ENCODE peak calls at places on chromosomes 2 and 18, in ten cellular contexts. One of them, this sample, is unnamed.

GRCh38 chr2:224372624-224373023 is 29.3 kb downstream of the FAM124B start:
- DNase-seq in RWPE1: no peak
- DNase-seq in tibial artery: no peak
- DNase-seq in RWPE2: no peak
- DNase-seq in CD8-positive, alpha-beta T cell: no peak
- DNase-seq in ovary: no peak
- DNase-seq in astrocyte of the spinal cord: no peak
- DNase-seq in tibial nerve: no peak
- DNase-seq in upper lobe of right lung: no peak
- DNase-seq in CD4-positive, alpha-beta T cell: no peak
- DNase-seq in this sample: no peak

GRCh38 chr18:23977709-23978483 is 36.7 kb upstream of the TTC39C start:
- DNase-seq in RWPE1: no peak
- DNase-seq in tibial artery: no peak
- DNase-seq in RWPE2: no peak
- DNase-seq in CD8-positive, alpha-beta T cell: peak
- DNase-seq in ovary: no peak
- DNase-seq in astrocyte of the spinal cord: peak
- DNase-seq in tibial nerve: no peak
- DNase-seq in upper lobe of right lung: no peak
- DNase-seq in CD4-positive, alpha-beta T cell: no peak
- DNase-seq in this sample: no peak

GRCh38 chr18:68447286-68447685 is 267.6 kb downstream of the TMX3 start:
- DNase-seq in RWPE1: no peak
- DNase-seq in tibial artery: no peak
- DNase-seq in RWPE2: no peak
- DNase-seq in CD8-positive, alpha-beta T cell: no peak
- DNase-seq in ovary: no peak
- DNase-seq in astrocyte of the spinal cord: peak
- DNase-seq in tibial nerve: no peak
- DNase-seq in upper lobe of right lung: no peak
- DNase-seq in CD4-positive, alpha-beta T cell: no peak
- DNase-seq in this sample: no peak

GRCh38 chr18:24868760-24869237 is 408.4 kb downstream of the HRH4 start:
- DNase-seq in RWPE1: no peak
- DNase-seq in tibial artery: no peak
- DNase-seq in RWPE2: no peak
- DNase-seq in CD8-positive, alpha-beta T cell: no peak
- DNase-seq in ovary: no peak
- DNase-seq in astrocyte of the spinal cord: peak
- DNase-seq in tibial nerve: no peak
- DNase-seq in upper lobe of right lung: no peak
- DNase-seq in CD4-positive, alpha-beta T cell: no peak
- DNase-seq in this sample: no peak

GRCh38 chr2:64622443-64623231 is 31.1 kb downstream of the SERTAD2 start:
- DNase-seq in RWPE1: no peak
- DNase-seq in tibial artery: no peak
- DNase-seq in RWPE2: no peak
- DNase-seq in CD8-positive, alpha-beta T cell: no peak
- DNase-seq in ovary: peak
- DNase-seq in astrocyte of the spinal cord: peak
- DNase-seq in tibial nerve: no peak
- DNase-seq in upper lobe of right lung: no peak
- DNase-seq in CD4-positive, alpha-beta T cell: no peak
- DNase-seq in this sample: no peak

GRCh38 chr2:159735648-159736047 is 23.3 kb downstream of the MARCHF7 start:
- DNase-seq in RWPE1: no peak
- DNase-seq in tibial artery: no peak
- DNase-seq in RWPE2: no peak
- DNase-seq in CD8-positive, alpha-beta T cell: no peak
- DNase-seq in ovary: no peak
- DNase-seq in astrocyte of the spinal cord: no peak
- DNase-seq in tibial nerve: no peak
- DNase-seq in upper lobe of right lung: no peak
- DNase-seq in CD4-positive, alpha-beta T cell: no peak
- DNase-seq in this sample: no peak

GRCh38 chr2:6958616-6959235 is 41.5 kb downstream of the RNF144A start:
- DNase-seq in RWPE1: no peak
- DNase-seq in tibial artery: no peak
- DNase-seq in RWPE2: no peak
- DNase-seq in CD8-positive, alpha-beta T cell: no peak
- DNase-seq in ovary: no peak
- DNase-seq in astrocyte of the spinal cord: no peak
- DNase-seq in tibial nerve: peak
- DNase-seq in upper lobe of right lung: no peak
- DNase-seq in CD4-positive, alpha-beta T cell: no peak
- DNase-seq in this sample: no peak

GRCh38 chr18:63505566-63506335 is 29.0 kb downstream of the SERPINB5 start:
- DNase-seq in RWPE1: peak
- DNase-seq in tibial artery: no peak
- DNase-seq in RWPE2: no peak
- DNase-seq in CD8-positive, alpha-beta T cell: no peak
- DNase-seq in ovary: no peak
- DNase-seq in astrocyte of the spinal cord: no peak
- DNase-seq in tibial nerve: peak
- DNase-seq in upper lobe of right lung: no peak
- DNase-seq in CD4-positive, alpha-beta T cell: no peak
- DNase-seq in this sample: no peak

GRCh38 chr2:206989306-206989705 is 50.0 kb downstream of the CPO start:
- DNase-seq in RWPE1: peak
- DNase-seq in tibial artery: no peak
- DNase-seq in RWPE2: no peak
- DNase-seq in CD8-positive, alpha-beta T cell: no peak
- DNase-seq in ovary: no peak
- DNase-seq in astrocyte of the spinal cord: peak
- DNase-seq in tibial nerve: no peak
- DNase-seq in upper lobe of right lung: peak
- DNase-seq in CD4-positive, alpha-beta T cell: no peak
- DNase-seq in this sample: no peak

GRCh38 chr2:128327180-128327964 is 8.7 kb upstream of the HS6ST1 start:
- DNase-seq in RWPE1: no peak
- DNase-seq in tibial artery: no peak
- DNase-seq in RWPE2: no peak
- DNase-seq in CD8-positive, alpha-beta T cell: no peak
- DNase-seq in ovary: no peak
- DNase-seq in astrocyte of the spinal cord: no peak
- DNase-seq in tibial nerve: no peak
- DNase-seq in upper lobe of right lung: no peak
- DNase-seq in CD4-positive, alpha-beta T cell: no peak
- DNase-seq in this sample: no peak

GRCh38 chr2:1644427-1644826 is 99.9 kb downstream of the PXDN start:
- DNase-seq in RWPE1: no peak
- DNase-seq in tibial artery: no peak
- DNase-seq in RWPE2: no peak
- DNase-seq in CD8-positive, alpha-beta T cell: no peak
- DNase-seq in ovary: no peak
- DNase-seq in astrocyte of the spinal cord: no peak
- DNase-seq in tibial nerve: no peak
- DNase-seq in upper lobe of right lung: no peak
- DNase-seq in CD4-positive, alpha-beta T cell: no peak
- DNase-seq in this sample: no peak

GRCh38 chr18:46068763-46069162 is 3.3 kb downstream of the PSTPIP2 start:
- DNase-seq in RWPE1: no peak
- DNase-seq in tibial artery: no peak
- DNase-seq in RWPE2: no peak
- DNase-seq in CD8-positive, alpha-beta T cell: no peak
- DNase-seq in ovary: no peak
- DNase-seq in astrocyte of the spinal cord: no peak
- DNase-seq in tibial nerve: no peak
- DNase-seq in upper lobe of right lung: no peak
- DNase-seq in CD4-positive, alpha-beta T cell: no peak
- DNase-seq in this sample: no peak

GRCh38 chr2:105999590-105999989 is 194.5 kb downstream of the UXS1 start:
- DNase-seq in RWPE1: no peak
- DNase-seq in tibial artery: no peak
- DNase-seq in RWPE2: no peak
- DNase-seq in CD8-positive, alpha-beta T cell: no peak
- DNase-seq in ovary: no peak
- DNase-seq in astrocyte of the spinal cord: no peak
- DNase-seq in tibial nerve: no peak
- DNase-seq in upper lobe of right lung: no peak
- DNase-seq in CD4-positive, alpha-beta T cell: no peak
- DNase-seq in this sample: no peak

GRCh38 chr2:239934571-239935171 is 90.5 kb downstream of the NDUFA10 start:
- DNase-seq in RWPE1: peak
- DNase-seq in tibial artery: peak
- DNase-seq in RWPE2: peak
- DNase-seq in CD8-positive, alpha-beta T cell: peak
- DNase-seq in ovary: no peak
- DNase-seq in astrocyte of the spinal cord: peak
- DNase-seq in tibial nerve: peak
- DNase-seq in upper lobe of right lung: peak
- DNase-seq in CD4-positive, alpha-beta T cell: peak
- DNase-seq in this sample: no peak

GRCh38 chr18:8706981-8707940 is 1.9 kb downstream of the MTCL1 start:
- DNase-seq in RWPE1: peak
- DNase-seq in tibial artery: peak
- DNase-seq in RWPE2: no peak
- DNase-seq in CD8-positive, alpha-beta T cell: no peak
- DNase-seq in ovary: peak
- DNase-seq in astrocyte of the spinal cord: peak
- DNase-seq in tibial nerve: peak
- DNase-seq in upper lobe of right lung: peak
- DNase-seq in CD4-positive, alpha-beta T cell: no peak
- DNase-seq in this sample: peak

GRCh38 chr2:52995439-52995838 is 772.2 kb upstream of the CHAC2 start:
- DNase-seq in RWPE1: no peak
- DNase-seq in tibial artery: no peak
- DNase-seq in RWPE2: no peak
- DNase-seq in CD8-positive, alpha-beta T cell: no peak
- DNase-seq in ovary: no peak
- DNase-seq in astrocyte of the spinal cord: peak
- DNase-seq in tibial nerve: no peak
- DNase-seq in upper lobe of right lung: no peak
- DNase-seq in CD4-positive, alpha-beta T cell: no peak
- DNase-seq in this sample: no peak

DNA sequence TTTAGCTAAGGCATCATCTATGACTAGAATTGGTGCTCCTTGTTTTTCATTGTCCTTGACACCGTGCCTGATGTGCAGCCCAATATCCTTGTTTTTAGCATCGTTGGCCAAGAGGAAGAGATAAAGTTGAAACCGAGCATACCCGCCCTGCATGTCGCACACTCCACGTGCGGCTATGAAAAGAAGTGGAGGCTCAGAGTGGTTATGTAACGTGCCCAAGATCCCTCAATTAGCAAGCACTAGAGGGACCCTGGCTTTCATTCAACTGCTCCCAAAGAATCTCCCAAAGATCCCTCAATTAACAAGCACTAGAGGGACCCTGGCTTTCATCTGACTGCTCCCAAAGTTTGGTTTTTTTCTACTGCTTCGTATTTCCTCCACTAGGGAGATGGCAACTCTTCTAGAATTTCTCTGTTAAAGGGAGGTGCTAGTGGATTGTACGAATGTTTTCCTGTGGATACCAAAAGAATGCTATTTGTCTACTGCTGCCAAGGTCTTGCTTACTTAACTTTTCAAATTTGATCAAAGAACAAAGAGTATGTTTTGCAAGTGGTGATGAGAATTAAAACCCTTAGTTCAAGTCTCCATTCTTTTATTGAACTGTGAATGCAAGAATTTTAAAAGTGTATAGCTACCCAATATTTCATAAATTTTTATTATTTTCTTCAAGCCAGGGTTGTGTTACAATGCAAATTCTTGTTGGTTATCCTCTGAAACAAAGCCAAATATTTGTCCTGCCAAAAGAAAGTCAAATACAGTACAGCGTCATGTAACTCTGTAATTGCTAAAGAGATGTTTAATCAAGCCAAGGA is 92.1 kb downstream of the AOX1 start:
- DNase-seq in RWPE1: no peak
- DNase-seq in tibial artery: peak
- DNase-seq in RWPE2: no peak
- DNase-seq in CD8-positive, alpha-beta T cell: no peak
- DNase-seq in ovary: peak
- DNase-seq in astrocyte of the spinal cord: peak
- DNase-seq in tibial nerve: peak
- DNase-seq in upper lobe of right lung: no peak
- DNase-seq in CD4-positive, alpha-beta T cell: no peak
- DNase-seq in this sample: no peak
- TF ChIP-seq CTCF in RWPE1: no peak
- TF ChIP-seq CTCF in tibial artery: no peak
- TF ChIP-seq CTCF in RWPE2: peak
- TF ChIP-seq CTCF in CD8-positive, alpha-beta T cell: no peak
- TF ChIP-seq CTCF in ovary: peak
- TF ChIP-seq CTCF in astrocyte of the spinal cord: no peak
- TF ChIP-seq CTCF in tibial nerve: no peak
- TF ChIP-seq CTCF in upper lobe of right lung: no peak
- TF ChIP-seq CTCF in CD4-positive, alpha-beta T cell: no peak
- TF ChIP-seq CTCF in this sample: no peak

GRCh38 chr2:199468561-199469513 is 11.1 kb upstream of the SATB2 start:
- DNase-seq in RWPE1: no peak
- DNase-seq in tibial artery: no peak
- DNase-seq in RWPE2: no peak
- DNase-seq in CD8-positive, alpha-beta T cell: no peak
- DNase-seq in ovary: no peak
- DNase-seq in astrocyte of the spinal cord: no peak
- DNase-seq in tibial nerve: no peak
- DNase-seq in upper lobe of right lung: no peak
- DNase-seq in CD4-positive, alpha-beta T cell: no peak
- DNase-seq in this sample: no peak
- TF ChIP-seq CTCF in RWPE1: no peak
- TF ChIP-seq CTCF in tibial artery: no peak
- TF ChIP-seq CTCF in RWPE2: no peak
- TF ChIP-seq CTCF in CD8-positive, alpha-beta T cell: no peak
- TF ChIP-seq CTCF in ovary: no peak
- TF ChIP-seq CTCF in astrocyte of the spinal cord: no peak
- TF ChIP-seq CTCF in tibial nerve: no peak
- TF ChIP-seq CTCF in upper lobe of right lung: no peak
- TF ChIP-seq CTCF in CD4-positive, alpha-beta T cell: no peak
- TF ChIP-seq CTCF in this sample: no peak

DNA sequence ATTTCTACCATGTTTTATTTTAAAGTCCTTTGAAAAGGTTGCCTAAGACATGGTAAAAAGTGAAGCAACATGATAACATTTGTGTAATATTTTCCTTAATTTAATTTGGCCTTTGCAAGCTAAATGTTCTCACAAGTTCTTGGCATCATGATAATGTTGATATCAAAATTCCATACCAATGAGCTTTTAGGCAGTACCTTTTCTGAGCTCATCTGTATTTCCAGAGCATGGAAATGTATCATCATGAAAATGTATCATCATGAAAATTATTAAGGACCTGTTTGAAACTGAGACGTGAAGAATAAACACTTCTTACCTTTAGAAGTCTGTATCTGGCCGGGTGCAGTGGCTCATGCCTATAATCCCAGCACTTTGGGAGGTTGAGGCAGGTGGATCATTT is 73.8 kb downstream of the VWC2L start:
- DNase-seq in RWPE1: no peak
- DNase-seq in tibial artery: no peak
- DNase-seq in RWPE2: no peak
- DNase-seq in CD8-positive, alpha-beta T cell: no peak
- DNase-seq in ovary: no peak
- DNase-seq in astrocyte of the spinal cord: no peak
- DNase-seq in tibial nerve: no peak
- DNase-seq in upper lobe of right lung: no peak
- DNase-seq in CD4-positive, alpha-beta T cell: no peak
- DNase-seq in this sample: no peak
- TF ChIP-seq CTCF in RWPE1: no peak
- TF ChIP-seq CTCF in tibial artery: no peak
- TF ChIP-seq CTCF in RWPE2: no peak
- TF ChIP-seq CTCF in CD8-positive, alpha-beta T cell: no peak
- TF ChIP-seq CTCF in ovary: no peak
- TF ChIP-seq CTCF in astrocyte of the spinal cord: no peak
- TF ChIP-seq CTCF in tibial nerve: no peak
- TF ChIP-seq CTCF in upper lobe of right lung: no peak
- TF ChIP-seq CTCF in CD4-positive, alpha-beta T cell: no peak
- TF ChIP-seq CTCF in this sample: no peak

GRCh38 chr2:42931147-42931817 is 138.9 kb upstream of the HAAO start:
- DNase-seq in RWPE1: no peak
- DNase-seq in tibial artery: no peak
- DNase-seq in RWPE2: no peak
- DNase-seq in CD8-positive, alpha-beta T cell: no peak
- DNase-seq in ovary: no peak
- DNase-seq in astrocyte of the spinal cord: no peak
- DNase-seq in tibial nerve: no peak
- DNase-seq in upper lobe of right lung: peak
- DNase-seq in CD4-positive, alpha-beta T cell: no peak
- DNase-seq in this sample: no peak
- TF ChIP-seq CTCF in RWPE1: no peak
- TF ChIP-seq CTCF in tibial artery: no peak
- TF ChIP-seq CTCF in RWPE2: no peak
- TF ChIP-seq CTCF in CD8-positive, alpha-beta T cell: no peak
- TF ChIP-seq CTCF in ovary: no peak
- TF ChIP-seq CTCF in astrocyte of the spinal cord: peak
- TF ChIP-seq CTCF in tibial nerve: no peak
- TF ChIP-seq CTCF in upper lobe of right lung: no peak
- TF ChIP-seq CTCF in CD4-positive, alpha-beta T cell: no peak
- TF ChIP-seq CTCF in this sample: peak